ENCODE peak calls at places on chromosomes 5 and 9, in five cellular contexts. S is MCF 10A, N is nephron progenitor cell, H is retinal pigment epithelial cell, A is body of pancreas. M is an unnamed sample.

GRCh38 chr9:132857031-132857430 is 21.1 kb downstream of the AK8 start:
- DNase-seq in S (peak; percentile 22), N (no peak), H (no peak), A (peak; percentile 31), M (no peak)

GRCh38 chr5:12920527-12920926 is 1016.3 kb upstream of the CTNND2 start:
- DNase-seq in S (peak; percentile 6), N (no peak), H (no peak), A (no peak), M (no peak)

GRCh38 chr5:136730426-136730825 is 365.1 kb upstream of the TRPC7 start:
- DNase-seq in S (peak; percentile 10), N (no peak), H (no peak), A (no peak), M (no peak)

GRCh38 chr5:102666164-102666951 is 88.7 kb upstream of the PAM start:
- DNase-seq in S (no peak), N (no peak), H (peak; percentile 70), A (peak; percentile 52), M (no peak)

GRCh38 chr5:65812648-65813047 is 90.6 kb downstream of the NLN start:
- DNase-seq in S (peak; percentile 17), N (no peak), H (no peak), A (no peak), M (no peak)

GRCh38 chr9:16743375-16743774 is 127.1 kb downstream of the BNC2 start:
- DNase-seq in S (no peak), N (no peak), H (no peak), A (no peak), M (no peak)

GRCh38 chr5:63125862-63126261 is 547.2 kb downstream of the LRRC70 start:
- DNase-seq in S (peak; percentile 59), N (no peak), H (no peak), A (no peak), M (no peak)

GRCh38 chr5:111755942-111756353 is 1.0 kb downstream of the NREP start:
- DNase-seq in S (no peak), N (no peak), H (no peak), A (no peak), M (no peak)

GRCh38 chr9:128383791-128384190 is 12.6 kb downstream of the URM1 start:
- DNase-seq in S (no peak), N (no peak), H (no peak), A (no peak), M (no peak)

GRCh38 chr5:122434547-122434946 is 122.5 kb downstream of the SNCAIP start:
- DNase-seq in S (no peak), N (no peak), H (no peak), A (no peak), M (no peak)

GRCh38 chr5:150497274-150497988 is 10.5 kb upstream of the NDST1 start:
- DNase-seq in S (peak; percentile 99), N (peak; percentile 50), H (no peak), A (peak; percentile 37), M (peak; percentile 89)

GRCh38 chr9:76592105-76593010 is 133.4 kb downstream of the GCNT1 start:
- DNase-seq in S (no peak), N (no peak), H (no peak), A (no peak), M (no peak)

GRCh38 chr5:77168187-77168883 is 42.1 kb upstream of the PDE8B start:
- DNase-seq in S (peak; percentile 70), N (no peak), H (no peak), A (peak; percentile 69), M (no peak)

GRCh38 chr5:77167695-77168111 is 42.8 kb upstream of the PDE8B start:
- DNase-seq in S (peak; percentile 58), N (no peak), H (peak; percentile 76), A (no peak), M (no peak)

GRCh38 chr5:77171141-77171910 is 39.2 kb upstream of the PDE8B start:
- DNase-seq in S (no peak), N (no peak), H (no peak), A (no peak), M (no peak)

GRCh38 chr5:77170196-77170595 is 40.3 kb upstream of the PDE8B start:
- DNase-seq in S (no peak), N (no peak), H (no peak), A (no peak), M (no peak)

GRCh38 chr5:77168884-77169254 is 41.6 kb upstream of the PDE8B start:
- DNase-seq in S (peak; percentile 60), N (no peak), H (no peak), A (peak; percentile 18), M (no peak)
- TF ChIP-seq CTCF in S (no peak), N (no peak), H (no peak), A (no peak), M (no peak)

DNA sequence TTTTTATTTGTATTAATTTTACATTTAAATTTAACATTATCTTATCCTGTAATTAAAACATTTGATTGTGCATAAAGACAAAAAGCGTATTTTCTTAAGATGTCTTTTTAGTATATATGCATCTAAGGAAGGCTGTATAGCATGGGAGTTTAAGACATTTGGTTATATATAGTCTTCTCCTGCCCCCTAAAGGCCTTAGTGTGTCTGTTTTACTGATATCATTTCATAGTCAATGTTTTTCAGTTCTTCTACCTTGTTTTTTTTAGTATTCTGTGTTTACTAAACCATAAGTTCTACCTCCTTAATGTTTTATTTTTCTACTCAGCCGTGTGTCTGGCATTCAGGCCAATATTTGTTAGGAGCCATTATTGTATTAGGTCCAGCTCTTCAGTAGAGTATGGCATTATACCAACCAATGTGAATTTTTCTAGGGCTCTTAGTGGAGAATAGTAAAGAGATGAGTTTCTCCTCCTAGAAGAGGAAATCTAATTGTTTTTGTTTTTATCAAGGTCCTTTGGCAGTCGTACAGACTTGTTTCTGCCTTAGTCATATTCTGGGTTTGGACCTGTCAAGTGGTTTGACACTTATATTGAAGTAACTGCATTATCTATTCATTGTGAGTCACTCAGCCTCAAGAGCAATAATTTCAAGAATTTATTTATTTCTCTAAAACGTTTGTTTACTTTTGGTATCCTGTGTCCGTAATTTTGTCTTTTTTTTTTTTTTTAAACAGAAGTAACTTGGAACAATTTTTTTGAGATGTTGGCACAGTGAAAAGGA is 74.8 kb downstream of the SLF1 start:
- DNase-seq in S (peak; percentile 75), N (no peak), H (no peak), A (no peak), M (no peak)
- TF ChIP-seq CTCF in S (peak; percentile 38), N (peak; percentile 37), H (peak; percentile 39), A (peak; percentile 42), M (peak; percentile 68)

DNA sequence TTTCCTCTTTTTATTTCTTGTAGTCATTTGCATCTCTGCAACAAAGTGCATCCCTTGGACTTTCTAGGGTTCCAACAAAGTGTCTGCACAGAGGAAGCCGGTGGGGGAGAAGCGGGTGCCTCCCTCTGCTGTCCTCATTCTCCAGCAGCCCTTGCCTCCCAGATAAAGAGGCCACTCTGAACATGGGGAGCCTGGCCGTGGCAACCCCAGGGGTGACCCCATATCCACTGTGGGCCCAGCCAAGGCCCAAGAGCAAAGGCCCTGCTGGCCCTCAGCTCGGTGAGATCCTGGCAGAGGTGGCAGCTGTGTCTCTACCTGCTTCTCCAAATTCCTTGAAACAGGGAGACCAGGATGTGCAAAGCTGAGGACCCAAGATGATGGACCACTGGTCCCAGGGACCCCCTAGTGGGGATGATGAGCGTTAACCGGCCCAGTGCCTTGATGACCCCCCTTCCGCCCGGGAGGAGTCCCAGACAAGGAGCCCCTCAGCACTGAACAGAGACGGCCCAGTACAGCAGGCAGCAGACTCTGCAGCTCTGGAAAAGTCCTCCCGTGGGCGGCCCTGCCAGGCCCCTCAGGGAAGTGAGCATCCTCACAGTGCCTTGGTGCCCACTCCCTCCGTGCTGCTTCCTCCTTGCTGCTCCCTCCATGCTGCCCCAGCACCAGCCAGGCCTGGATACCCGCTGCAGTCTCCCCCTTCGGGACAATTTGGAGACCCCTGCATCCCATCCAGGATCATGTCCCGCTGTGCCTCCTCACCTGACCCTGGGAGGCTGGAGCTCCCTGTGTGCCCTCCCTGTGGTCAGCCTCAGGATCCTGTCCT is 62.5 kb downstream of the MRPL36 start:
- DNase-seq in S (no peak), N (no peak), H (no peak), A (no peak), M (peak; percentile 83)
- TF ChIP-seq CTCF in S (no peak), N (no peak), H (no peak), A (no peak), M (no peak)

GRCh38 chr5:114789773-114790402 is 379.8 kb downstream of the TRIM36 start:
- DNase-seq in S (peak; percentile 47), N (no peak), H (no peak), A (no peak), M (no peak)
- TF ChIP-seq CTCF in S (peak; percentile 40), N (peak; percentile 62), H (no peak), A (peak; percentile 59), M (peak; percentile 60)

GRCh38 chr5:135208555-135209494 is 174.8 kb upstream of the PITX1 start:
- DNase-seq in S (peak; percentile 90), N (no peak), H (peak; percentile 56), A (no peak), M (peak; percentile 81)
- TF ChIP-seq CTCF in S (no peak), N (no peak), H (peak; percentile 39), A (no peak), M (no peak)

M was measured in osteocyte.